ENCODE peak calls at places on chromosome 12, in four cellular contexts. E is HCT116, N is K562, Z is HepG2. D is an unnamed sample.

GRCh38 chr12:27936196-27936595 is 36.3 kb downstream of the PTHLH start:
- DNase-seq in E (no peak), Z (no peak), N (no peak), D (no peak)

GRCh38 chr12:101962486-101962885 is 85.1 kb downstream of the DRAM1 start:
- DNase-seq in Z (no peak), E (no peak), N (no peak), D (no peak)

GRCh38 chr12:40010899-40011774 is 94.7 kb downstream of the SLC2A13 start:
- DNase-seq in N (peak), E (peak), Z (peak), D (peak)

GRCh38 chr12:12671850-12672660 is 23.9 kb downstream of the GPR19 start:
- DNase-seq in E (no peak), Z (no peak), N (no peak), D (no peak)

GRCh38 chr12:42790761-42791151 is 201.2 kb upstream of the PRICKLE1 start:
- DNase-seq in E (peak), Z (no peak), N (peak), D (no peak)

GRCh38 chr12:38664661-38665269 is 240.6 kb downstream of the CPNE8 start:
- DNase-seq in Z (peak), N (no peak), E (peak), D (peak)

GRCh38 chr12:65656904-65657351 is 167.4 kb upstream of the HMGA2 start:
- DNase-seq in N (peak), E (peak), Z (no peak), D (no peak)

GRCh38 chr12:50050410-50051280 is 6.8 kb upstream of the ASIC1 start:
- DNase-seq in E (no peak), N (peak), Z (peak), D (no peak)

GRCh38 chr12:69475237-69475984 is 5.2 kb downstream of the FRS2 start:
- DNase-seq in N (no peak), Z (peak), E (no peak), D (no peak)

GRCh38 chr12:90621927-90622326 is 333.0 kb downstream of the CCER1 start:
- DNase-seq in N (no peak), E (no peak), Z (no peak), D (no peak)

GRCh38 chr12:121724930-121725329 is 12.4 kb downstream of the TMEM120B start:
- DNase-seq in N (no peak), E (no peak), Z (no peak), D (no peak)

GRCh38 chr12:544142-544541 is 84.4 kb downstream of the B4GALNT3 start:
- DNase-seq in E (no peak), N (no peak), Z (no peak), D (no peak)

GRCh38 chr12:127280393-127281275 is 986.3 kb upstream of the TMEM132C start:
- DNase-seq in Z (peak), E (peak), N (peak), D (no peak)

GRCh38 chr12:57088442-57089258 is at the start of gene NAB2:
- DNase-seq in E (peak), N (peak), Z (peak), D (peak)
- TF ChIP-seq POLR2A in E (peak), N (peak), Z (peak), D (peak)

GRCh38 chr12:116535241-116535640 is 23.9 kb upstream of the MAP1LC3B2 start:
- DNase-seq in N (no peak), Z (no peak), E (no peak), D (no peak)
- TF ChIP-seq ATF3 in N (no peak), Z (no peak), E (no peak), D (no peak)

GRCh38 chr12:118541945-118542344 is 165.6 kb downstream of the SUDS3 start:
- DNase-seq in Z (no peak), E (peak), N (peak), D (no peak)

GRCh38 chr12:118537481-118537917 is 161.1 kb downstream of the SUDS3 start:
- DNase-seq in E (no peak), Z (no peak), N (no peak), D (no peak)

GRCh38 chr12:118534003-118534402 is 157.6 kb downstream of the SUDS3 start:
- DNase-seq in Z (no peak), N (no peak), E (no peak), D (no peak)

GRCh38 chr12:118541071-118541470 is 164.7 kb downstream of the SUDS3 start:
- DNase-seq in Z (no peak), E (no peak), N (no peak), D (no peak)

DNA sequence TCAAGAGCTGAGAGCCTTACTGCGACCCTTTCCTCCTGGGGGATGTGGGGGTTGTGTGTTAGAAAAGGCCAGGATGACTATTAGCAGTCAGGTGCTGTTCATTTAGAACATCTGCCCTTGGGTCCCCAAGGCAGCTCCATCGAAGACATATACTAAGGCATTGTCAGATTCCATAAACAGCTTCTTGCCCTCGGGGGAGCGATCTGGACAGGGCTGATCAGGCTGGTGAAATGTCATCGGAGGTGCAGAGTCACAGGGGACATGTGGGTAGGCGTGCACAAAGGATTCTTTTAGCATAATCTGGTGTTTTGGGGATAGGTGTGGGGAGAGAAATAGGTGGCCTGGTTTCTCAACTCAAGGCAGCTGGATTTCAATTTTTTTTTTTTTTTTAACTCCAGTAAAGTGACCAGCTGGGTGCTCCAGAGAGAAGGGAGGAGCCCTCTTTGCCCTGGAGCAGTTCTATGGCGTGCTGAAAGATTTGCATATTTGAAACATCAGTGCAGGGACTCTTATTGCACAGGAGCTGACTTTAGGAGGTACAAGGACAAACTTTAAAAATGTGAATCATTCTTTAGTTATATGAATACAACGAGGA is 160.0 kb downstream of the SUDS3 start:
- DNase-seq in E (no peak), N (no peak), Z (no peak), D (no peak)
- H3K9ac ChIP-seq in E (no peak), N (no peak), Z (no peak), D (no peak)

GRCh38 chr12:14774074-14774943 is 29.0 kb downstream of the WBP11 start:
- DNase-seq in Z (peak), N (no peak), E (peak), D (peak)
- TF ChIP-seq POLR2A in Z (peak), N (no peak), E (no peak), D (peak)

GRCh38 chr12:59149995-59150642 is 229.8 kb upstream of the LRIG3 start:
- DNase-seq in Z (peak), N (peak), E (peak), D (peak)

GRCh38 chr12:59155448-59155847 is 235.1 kb upstream of the LRIG3 start:
- DNase-seq in N (no peak), E (no peak), Z (no peak), D (no peak)

DNA sequence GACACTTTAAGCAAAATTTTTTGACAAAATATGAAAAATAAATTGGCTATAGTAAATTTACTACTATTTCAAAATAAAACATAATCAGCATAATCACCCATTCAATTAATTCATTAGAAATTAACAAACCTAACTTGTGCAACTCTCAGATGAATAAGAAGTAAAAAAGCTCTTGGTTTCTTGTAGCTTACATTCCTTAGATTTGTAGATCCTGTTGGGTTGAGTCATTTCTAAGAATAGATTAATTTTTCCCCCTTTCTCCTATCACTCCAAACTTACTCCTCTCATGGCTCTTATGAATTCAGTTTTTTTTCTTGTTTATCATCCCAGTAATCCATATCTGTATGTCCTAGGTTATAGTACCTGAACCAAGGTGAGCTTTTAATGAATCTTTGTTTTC is 230.9 kb upstream of the LRIG3 start:
- DNase-seq in E (no peak), N (no peak), Z (no peak), D (no peak)
- TF ChIP-seq ATF3 in E (no peak), N (no peak), Z (no peak), D (no peak)

DNA sequence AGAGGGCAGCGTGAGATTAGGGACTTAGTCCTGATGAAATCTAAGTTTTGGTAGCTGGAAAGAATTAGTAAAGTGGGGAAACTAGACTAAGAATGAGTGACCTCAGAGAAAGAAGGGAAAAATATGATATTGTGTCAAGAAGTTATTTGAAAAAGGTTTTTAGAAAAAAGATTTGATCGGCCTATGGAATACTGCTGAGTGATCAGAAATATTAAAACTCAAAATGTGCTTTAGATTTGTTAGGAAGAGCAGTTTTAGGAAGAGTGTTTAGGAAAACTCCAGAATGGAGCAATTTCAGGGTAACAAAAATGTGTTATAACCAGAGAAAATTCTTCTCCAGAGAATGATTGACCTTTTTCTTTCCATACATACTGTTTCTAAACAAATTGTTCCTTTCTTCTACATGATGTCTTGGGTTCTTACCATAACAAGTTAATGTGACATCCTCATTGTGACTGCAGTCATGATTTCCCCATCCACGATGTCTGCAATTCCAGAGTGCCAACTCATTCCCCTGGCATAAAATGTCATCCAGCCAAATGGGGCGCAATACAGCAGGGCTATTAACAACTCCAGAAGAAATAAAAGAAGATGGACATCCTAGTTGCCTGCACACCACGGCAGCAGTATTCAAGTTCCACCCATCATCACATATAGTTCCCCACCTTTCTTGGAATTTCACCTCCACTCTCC is 11.8 kb downstream of the CD163L1 start:
- DNase-seq in N (no peak), E (no peak), Z (no peak), D (no peak)
- H3K9ac ChIP-seq in N (no peak), E (no peak), Z (no peak), D (no peak)

GRCh38 chr12:56688129-56688845 is at the start of gene PTGES3:
- DNase-seq in Z (peak), E (peak), N (peak), D (peak)
- TF ChIP-seq POLR2A in Z (peak), E (peak), N (peak), D (peak)

DNA sequence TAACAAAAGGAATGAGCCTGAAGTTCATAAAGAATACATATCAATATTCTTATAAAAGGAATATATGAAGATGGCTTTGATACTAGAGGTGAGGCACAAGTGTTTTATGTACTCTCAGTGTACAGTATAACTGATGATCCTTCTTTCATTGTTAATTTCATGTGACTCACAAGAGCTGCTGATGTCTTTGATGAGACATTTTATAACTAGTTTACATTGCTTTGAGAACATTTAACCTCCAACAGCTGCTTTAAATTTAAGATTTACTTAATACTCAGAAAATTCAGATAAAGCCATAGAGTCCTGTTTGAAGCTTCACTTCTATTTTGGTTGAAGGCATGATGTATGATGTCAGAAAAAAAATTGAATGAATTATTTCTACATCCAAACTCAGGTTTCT is 59.8 kb downstream of the WASHC4 start:
- DNase-seq in E (no peak), N (no peak), Z (no peak), D (no peak)
- TF ChIP-seq ATF3 in E (no peak), N (no peak), Z (no peak), D (no peak)

DNA sequence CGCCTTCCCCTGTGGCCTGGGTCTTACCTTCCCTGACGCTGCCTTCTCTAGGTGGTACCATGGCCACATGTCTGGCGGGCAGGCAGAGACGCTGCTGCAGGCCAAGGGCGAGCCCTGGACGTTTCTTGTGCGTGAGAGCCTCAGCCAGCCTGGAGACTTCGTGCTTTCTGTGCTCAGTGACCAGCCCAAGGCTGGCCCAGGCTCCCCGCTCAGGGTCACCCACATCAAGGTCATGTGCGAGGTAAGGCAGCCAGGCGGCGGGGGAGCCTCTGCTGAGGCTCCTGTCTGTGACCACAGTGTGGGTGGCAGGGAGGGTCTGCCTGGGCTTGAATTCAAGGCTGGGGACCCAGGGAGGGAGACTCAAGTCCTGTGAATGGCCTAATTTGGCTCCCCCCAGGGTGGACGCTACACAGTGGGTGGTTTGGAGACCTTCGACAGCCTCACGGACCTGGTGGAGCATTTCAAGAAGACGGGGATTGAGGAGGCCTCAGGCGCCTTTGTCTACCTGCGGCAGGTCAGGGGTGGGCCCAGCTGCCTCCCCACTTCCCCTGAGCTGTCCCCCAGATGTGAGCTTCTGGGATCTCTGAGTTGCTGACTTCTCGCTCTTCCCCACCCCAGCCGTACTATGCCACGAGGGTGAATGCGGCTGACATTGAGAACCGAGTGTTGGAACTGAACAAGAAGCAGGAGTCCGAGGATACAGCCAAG is 3.8 kb downstream of the PTPN6 start:
- DNase-seq in N (no peak), Z (no peak), E (no peak), D (no peak)
- H3K9ac ChIP-seq in N (no peak), Z (no peak), E (no peak), D (peak)